ENCODE peak calls at places on chromosomes 6 and 20, in eight cellular contexts. M is T follicular helper cell; O is cardiac fibroblast; R is cerebellar cortex; B is activated CD4-positive, alpha-beta T cell treated with anti-CD3 and anti-CD28 coated beads, Interleukin-2, amount 50 U/mL, for 24 hours; Q is activated T-cell treated with anti-CD3 and anti-CD28 coated beads, Interleukin-2, amount 50 U/mL, for 72 hours; L is SHP77; I is stimulated activated CD4-positive, alpha-beta T cell treated with anti-CD3 and anti-CD28 coated beads, Interleukin-4, amount 100 ng/mL, for 4 hours. X is an unnamed sample.

GRCh38 chr20:41480054-41480770 is 113.6 kb upstream of the EMILIN3 start:
- DNase-seq in M (no peak), O (peak), R (no peak), B (no peak), Q (no peak), L (no peak), I (no peak), X (no peak)

GRCh38 chr6:126873351-126873750 is 245.1 kb upstream of the RSPO3 start:
- DNase-seq in M (no peak), O (no peak), R (no peak), B (no peak), Q (no peak), L (no peak), I (no peak), X (no peak)

GRCh38 chr20:54938707-54939106 is 463.3 kb downstream of the DOK5 start:
- DNase-seq in M (no peak), O (no peak), R (no peak), B (no peak), Q (no peak), L (no peak), I (no peak), X (no peak)

GRCh38 chr6:125142614-125143013 is 11.0 kb upstream of the TPD52L1 start:
- DNase-seq in M (no peak), O (no peak), R (no peak), B (no peak), Q (no peak), L (no peak), I (no peak), X (no peak)

GRCh38 chr6:46932526-46932925 is 10.8 kb upstream of the ADGRF5 start:
- DNase-seq in M (no peak), O (no peak), R (no peak), B (no peak), Q (no peak), L (no peak), I (no peak), X (no peak)

GRCh38 chr6:68326762-68327161 is 308.3 kb upstream of the ADGRB3 start:
- DNase-seq in M (no peak), O (no peak), R (no peak), B (no peak), Q (no peak), L (no peak), I (no peak), X (no peak)

GRCh38 chr6:31814677-31815024 is 432 bp downstream of the HSPA1L start:
- DNase-seq in M (peak), O (peak), R (peak), B (no peak), Q (peak), L (peak), I (peak), X (peak)

GRCh38 chr6:27145731-27146455 is 101.6 kb upstream of the PRSS16 start:
- DNase-seq in M (peak), O (peak), R (peak), B (no peak), Q (peak), L (peak), I (peak), X (peak)

GRCh38 chr6:38813451-38813850 is 98.3 kb downstream of the DNAH8 start:
- DNase-seq in M (no peak), O (no peak), R (no peak), B (no peak), Q (no peak), L (no peak), I (no peak), X (no peak)

GRCh38 chr6:63560806-63561672 is 11.2 kb upstream of the LOC128125822 start:
- DNase-seq in M (no peak), O (peak), R (no peak), B (no peak), Q (no peak), L (no peak), I (no peak), X (no peak)

GRCh38 chr6:160634706-160635105 is 29.4 kb downstream of the LPA start:
- DNase-seq in M (no peak), O (no peak), R (no peak), B (no peak), Q (no peak), L (no peak), I (no peak), X (peak)

GRCh38 chr20:33653218-33653899 is 8.8 kb upstream of the C20orf144 start:
- DNase-seq in M (no peak), O (peak), R (peak), B (no peak), Q (peak), L (peak), I (no peak), X (no peak)

GRCh38 chr6:104789770-104790190 is 69.9 kb downstream of the HACE1 start:
- DNase-seq in M (no peak), O (peak), R (peak), B (no peak), Q (peak), L (peak), I (no peak), X (no peak)

GRCh38 chr20:31260326-31260932 is 3.0 kb downstream of the DEFB115 start:
- DNase-seq in M (no peak), O (no peak), R (peak), B (no peak), Q (no peak), L (peak), I (no peak), X (no peak)

GRCh38 chr6:25122001-25122400 is 157.2 kb upstream of the CARMIL1 start:
- DNase-seq in M (no peak), O (peak), R (no peak), B (no peak), Q (no peak), L (peak), I (no peak), X (no peak)

GRCh38 chr6:90811596-90812226 is 224.8 kb upstream of the MAP3K7 start:
- DNase-seq in M (no peak), O (no peak), R (no peak), B (no peak), Q (no peak), L (peak), I (no peak), X (no peak)

GRCh38 chr20:6582449-6582848 is 185.0 kb upstream of the BMP2 start:
- DNase-seq in M (no peak), O (no peak), R (no peak), B (no peak), Q (no peak), L (no peak), I (no peak), X (no peak)

GRCh38 chr20:23145281-23145700 is 59.2 kb upstream of the CD93 start:
- DNase-seq in M (no peak), O (peak), R (no peak), B (no peak), Q (no peak), L (peak), I (no peak), X (no peak)

GRCh38 chr6:99485395-99485773 is 29.8 kb downstream of the USP45 start:
- DNase-seq in M (no peak), O (no peak), R (no peak), B (no peak), Q (no peak), L (no peak), I (no peak), X (no peak)

GRCh38 chr6:44851176-44851575 is 463.7 kb downstream of the CDC5L start:
- DNase-seq in M (no peak), O (peak), R (no peak), B (no peak), Q (no peak), L (no peak), I (no peak), X (no peak)